ENCODE peak calls at places on chromosome 5, in six cellular contexts. F is fibroblast of mammary gland, Z is body of pancreas, N is PC-9, O is right lobe of liver, U is tibial artery. X is an unnamed sample.

GRCh38 chr5:112257961-112258360 is 161.1 kb downstream of the EPB41L4A start:
- DNase-seq in F (no peak), Z (no peak), N (no peak), O (no peak), U (no peak), X (no peak)

GRCh38 chr5:149182241-149182640 is 40.9 kb downstream of the ABLIM3 start:
- DNase-seq in F (no peak), Z (no peak), N (no peak), O (no peak), U (no peak), X (no peak)

GRCh38 chr5:74653991-74654390 is 13.5 kb upstream of the ENC1 start:
- DNase-seq in F (no peak), Z (no peak), N (no peak), O (no peak), U (no peak), X (no peak)

GRCh38 chr5:59542841-59543825 is 350.4 kb downstream of the PDE4D start:
- DNase-seq in F (peak; percentile 66), Z (peak; percentile 40), N (no peak), O (peak; percentile 54), U (peak; percentile 89), X (peak; percentile 17)

GRCh38 chr5:127229185-127229889 is 61.3 kb upstream of the MEGF10 start:
- DNase-seq in F (peak; percentile 11), Z (peak; percentile 59), N (peak; percentile 47), O (peak; percentile 53), U (peak; percentile 69), X (peak; percentile 25)

GRCh38 chr5:73709536-73710129 is 83.6 kb downstream of the ARHGEF28 start:
- DNase-seq in F (peak; percentile 44), Z (no peak), N (peak; percentile 70), O (no peak), U (no peak), X (no peak)

GRCh38 chr5:24630925-24631324 is 13.9 kb downstream of the CDH10 start:
- DNase-seq in F (no peak), Z (no peak), N (no peak), O (no peak), U (no peak), X (no peak)

GRCh38 chr5:141821430-141821925 is 56.7 kb downstream of the PCDH1 start:
- DNase-seq in F (peak; percentile 83), Z (no peak), N (peak; percentile 80), O (no peak), U (no peak), X (peak; percentile 97)

GRCh38 chr5:72572236-72572765 is 65.1 kb upstream of the ZNF366 start:
- DNase-seq in F (no peak), Z (no peak), N (no peak), O (no peak), U (no peak), X (no peak)

GRCh38 chr5:80711938-80712337 is 57.2 kb upstream of the DHFR start:
- DNase-seq in F (peak; percentile 39), Z (no peak), N (no peak), O (no peak), U (no peak), X (peak; percentile 21)

GRCh38 chr5:69039829-69040228 is 54.0 kb upstream of the SLC30A5 start:
- DNase-seq in F (no peak), Z (no peak), N (no peak), O (no peak), U (no peak), X (no peak)

GRCh38 chr5:69046375-69046957 is 47.3 kb upstream of the SLC30A5 start:
- DNase-seq in F (peak; percentile 23), Z (peak; percentile 6), N (no peak), O (peak; percentile 57), U (no peak), X (peak; percentile 32)

GRCh38 chr5:69038539-69038938 is 55.3 kb upstream of the SLC30A5 start:
- DNase-seq in F (no peak), Z (no peak), N (no peak), O (no peak), U (no peak), X (no peak)

GRCh38 chr5:69042500-69042899 is 51.3 kb upstream of the SLC30A5 start:
- DNase-seq in F (no peak), Z (no peak), N (no peak), O (no peak), U (no peak), X (no peak)

DNA sequence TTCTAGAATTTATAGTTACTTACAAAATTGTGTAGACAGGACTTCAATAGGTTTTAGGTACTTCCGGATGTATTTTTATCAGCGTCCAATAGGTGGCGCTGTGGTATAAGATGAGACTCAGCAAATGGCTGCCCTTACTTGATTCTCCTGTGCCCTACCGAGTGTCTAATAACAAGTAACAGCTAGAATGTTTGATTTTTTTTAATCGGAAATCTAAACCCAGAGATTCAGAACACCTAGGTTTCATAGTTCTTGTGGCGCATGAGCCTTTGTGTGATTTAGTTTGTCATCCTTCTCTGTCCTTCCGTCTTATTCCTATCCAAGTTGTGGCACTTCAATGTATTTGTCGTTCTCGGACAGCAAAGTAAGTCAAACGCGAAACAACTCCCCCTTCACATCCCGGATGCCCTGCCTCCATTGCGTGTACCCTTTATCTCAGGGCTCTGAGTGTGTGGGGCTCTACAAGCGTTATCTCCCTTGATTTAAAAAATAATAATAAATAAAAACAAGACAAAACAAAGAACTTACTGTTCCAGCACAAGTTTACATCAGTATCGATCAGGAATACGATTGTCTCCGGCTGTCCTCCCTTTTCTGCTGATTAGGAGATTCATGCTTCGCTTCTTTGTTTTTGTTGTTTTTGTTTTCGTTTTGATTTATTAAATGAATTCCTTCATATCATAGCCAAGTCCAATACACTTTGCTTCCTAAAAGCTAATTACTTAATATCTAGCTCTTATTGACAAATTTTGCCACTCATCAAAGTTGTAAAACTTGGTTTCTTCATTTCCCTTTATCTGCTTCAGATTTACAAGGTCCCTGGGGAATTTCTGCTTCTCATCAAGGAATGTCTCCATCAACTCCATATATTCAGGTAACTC is 50.7 kb upstream of the SLC30A5 start:
- DNase-seq in F (peak; percentile 93), Z (peak; percentile 91), N (peak; percentile 77), O (peak; percentile 78), U (peak; percentile 74), X (peak; percentile 98)
- H3K4me3 ChIP-seq in F (peak overlapping the region; percentile 48), Z (peak overlapping the region; percentile 44), N (peak overlapping the region; percentile 64), O (peak overlapping the region; percentile 53), U (peak overlapping the region; percentile 43), X (peak overlapping the region; percentile 58)

GRCh38 chr5:22242532-22242931 is 610.6 kb downstream of the CDH12 start:
- DNase-seq in F (no peak), Z (no peak), N (no peak), O (no peak), U (no peak), X (no peak)

DNA sequence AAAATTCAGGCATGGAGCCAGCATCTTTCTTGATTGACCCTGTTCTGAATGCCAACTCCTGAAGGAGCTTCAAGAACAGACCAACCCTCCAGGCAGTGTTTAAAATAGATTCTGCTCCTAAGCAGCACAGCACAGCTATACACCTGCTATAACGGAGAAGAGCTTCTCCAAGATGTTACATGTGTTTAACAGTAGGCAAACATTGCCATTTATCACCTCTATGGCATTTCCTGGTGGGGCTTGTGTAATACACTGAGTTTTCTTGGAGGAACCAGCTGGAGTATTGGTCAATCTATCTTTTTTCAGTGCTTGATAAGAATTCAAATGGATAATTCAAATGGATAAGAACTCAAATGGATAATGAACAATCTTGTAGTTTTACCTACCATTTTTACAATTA is 615.1 kb downstream of the CDH12 start:
- DNase-seq in F (no peak), Z (no peak), N (no peak), O (no peak), U (no peak), X (no peak)
- TF ChIP-seq CTCF in F (no peak), Z (no peak), N (no peak), O (no peak), U (no peak), X (no peak)

GRCh38 chr5:6652025-6652424 is 18.8 kb downstream of the SRD5A1 start:
- DNase-seq in F (no peak), Z (no peak), N (no peak), O (no peak), U (no peak), X (no peak)
- H3K4me3 ChIP-seq in F (no peak overlapping the region), Z (no peak overlapping the region), N (no peak overlapping the region), O (no peak overlapping the region), U (no peak overlapping the region), X (no peak overlapping the region)

GRCh38 chr5:134227259-134227658 is 1.4 kb upstream of the PPP2CA start:
- DNase-seq in F (peak; percentile 40), Z (peak; percentile 10), N (no peak), O (no peak), U (no peak), X (peak; percentile 53)

GRCh38 chr5:134225780-134226440 is at the start of gene PPP2CA:
- DNase-seq in F (peak; percentile 98), Z (peak; percentile 98), N (peak; percentile 92), O (peak; percentile 99), U (peak; percentile 99), X (peak; percentile 99)

GRCh38 chr5:134226441-134227192 is 744 bp upstream of the PPP2CA start:
- DNase-seq in F (no peak), Z (peak; percentile 92), N (peak; percentile 54), O (no peak), U (no peak), X (peak; percentile 38)

GRCh38 chr5:134223406-134224251 is 2.2 kb downstream of the PPP2CA start:
- DNase-seq in F (peak; percentile 63), Z (no peak), N (no peak), O (no peak), U (no peak), X (peak; percentile 29)

GRCh38 chr5:134224905-134225779 is 731 bp downstream of the PPP2CA start:
- DNase-seq in F (peak; percentile 92), Z (peak; percentile 57), N (peak; percentile 77), O (peak; percentile 66), U (peak; percentile 77), X (peak; percentile 89)
- TF ChIP-seq CTCF in F (no peak), Z (peak; percentile 17), N (peak; percentile 38), O (peak; percentile 29), U (no peak), X (no peak)

X was measured in fibroblast of the aortic adventitia.